ENCODE peak calls at places on chromosome 14, in four cellular contexts. Y, D, P and O are unnamed samples.

GRCh38 chr14:65922166-65922565 is 509.6 kb downstream of the FUT8 start:
- DNase-seq in D (no peak), Y (no peak), P (no peak), O (no peak)

GRCh38 chr14:24064091-24064795 is 7.1 kb upstream of the CPNE6 start:
- DNase-seq in D (no peak), Y (no peak), P (no peak), O (no peak)

GRCh38 chr14:67541448-67542387 is 8.6 kb downstream of the PLEKHH1 start:
- DNase-seq in P (no peak), Y (no peak), D (no peak), O (no peak)

GRCh38 chr14:22163051-22163450 is 426.0 kb downstream of the DAD1 start:
- DNase-seq in Y (no peak), D (peak; percentile 45), P (no peak), O (no peak)

GRCh38 chr14:69263364-69263763 is 3.4 kb downstream of the GALNT16 start:
- DNase-seq in Y (no peak), D (peak; percentile 93), P (peak; percentile 55), O (peak; percentile 42)

GRCh38 chr14:74875941-74876913 is at the start of gene PROX2:
- DNase-seq in D (no peak), P (no peak), Y (no peak), O (no peak)

GRCh38 chr14:94936411-94936892 is 166.5 kb upstream of the GSC start:
- DNase-seq in P (no peak), D (no peak), Y (peak; percentile 72), O (peak; percentile 76)

GRCh38 chr14:100898935-100899840 is 4.3 kb downstream of the RTL1 start:
- DNase-seq in P (no peak), D (no peak), Y (no peak), O (no peak)

GRCh38 chr14:50342211-50343080 is 30.3 kb downstream of the DMAC2L start:
- DNase-seq in Y (peak; percentile 70), D (peak; percentile 71), P (peak; percentile 21), O (peak; percentile 58)
- H3K4me3 ChIP-seq in Y (peak overlapping the region; percentile 24), D (peak overlapping the region; percentile 6), P (peak overlapping the region; percentile 36), O (peak overlapping the region; percentile 38)

DNA sequence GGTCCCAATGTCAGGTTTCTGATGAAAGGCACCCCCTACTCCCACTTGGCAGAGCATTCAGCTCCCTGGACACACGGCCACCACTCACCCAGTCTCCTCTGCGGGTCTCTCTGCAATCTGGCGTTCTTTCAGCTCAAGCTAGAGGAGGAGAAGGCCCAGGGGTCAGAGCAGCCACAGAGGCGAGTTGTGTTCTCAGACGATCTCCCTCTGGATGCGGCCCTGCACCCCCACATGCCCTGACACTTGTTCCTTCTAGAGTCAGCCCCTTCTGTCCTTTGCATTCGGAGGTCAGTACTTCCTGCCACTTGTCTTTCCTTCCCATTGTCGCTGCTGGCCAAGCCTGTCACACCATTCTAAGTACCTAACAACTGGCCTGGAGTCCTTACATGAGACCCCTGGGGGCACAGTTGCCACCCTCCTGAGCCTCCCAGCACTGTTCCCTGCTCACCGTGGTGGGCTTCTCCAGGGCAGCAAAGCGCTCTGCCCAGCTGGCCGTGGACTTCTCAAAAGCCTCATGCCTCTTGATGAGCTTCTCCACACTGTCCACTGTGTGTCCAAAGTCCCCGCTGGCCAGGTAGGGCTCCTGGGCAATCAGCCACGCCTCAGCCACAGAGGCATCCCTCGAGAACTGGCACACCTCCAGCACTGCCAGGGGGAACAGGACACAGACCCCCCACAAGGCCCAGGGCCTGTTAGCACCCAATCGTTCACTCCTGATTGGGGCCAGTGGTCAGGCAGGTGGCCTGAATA is 63.2 kb downstream of the PLEKHG3 start:
- DNase-seq in Y (no peak), D (no peak), P (no peak), O (no peak)
- TF ChIP-seq POLR2A in Y (no peak), D (no peak), P (no peak), O (no peak)

DNA sequence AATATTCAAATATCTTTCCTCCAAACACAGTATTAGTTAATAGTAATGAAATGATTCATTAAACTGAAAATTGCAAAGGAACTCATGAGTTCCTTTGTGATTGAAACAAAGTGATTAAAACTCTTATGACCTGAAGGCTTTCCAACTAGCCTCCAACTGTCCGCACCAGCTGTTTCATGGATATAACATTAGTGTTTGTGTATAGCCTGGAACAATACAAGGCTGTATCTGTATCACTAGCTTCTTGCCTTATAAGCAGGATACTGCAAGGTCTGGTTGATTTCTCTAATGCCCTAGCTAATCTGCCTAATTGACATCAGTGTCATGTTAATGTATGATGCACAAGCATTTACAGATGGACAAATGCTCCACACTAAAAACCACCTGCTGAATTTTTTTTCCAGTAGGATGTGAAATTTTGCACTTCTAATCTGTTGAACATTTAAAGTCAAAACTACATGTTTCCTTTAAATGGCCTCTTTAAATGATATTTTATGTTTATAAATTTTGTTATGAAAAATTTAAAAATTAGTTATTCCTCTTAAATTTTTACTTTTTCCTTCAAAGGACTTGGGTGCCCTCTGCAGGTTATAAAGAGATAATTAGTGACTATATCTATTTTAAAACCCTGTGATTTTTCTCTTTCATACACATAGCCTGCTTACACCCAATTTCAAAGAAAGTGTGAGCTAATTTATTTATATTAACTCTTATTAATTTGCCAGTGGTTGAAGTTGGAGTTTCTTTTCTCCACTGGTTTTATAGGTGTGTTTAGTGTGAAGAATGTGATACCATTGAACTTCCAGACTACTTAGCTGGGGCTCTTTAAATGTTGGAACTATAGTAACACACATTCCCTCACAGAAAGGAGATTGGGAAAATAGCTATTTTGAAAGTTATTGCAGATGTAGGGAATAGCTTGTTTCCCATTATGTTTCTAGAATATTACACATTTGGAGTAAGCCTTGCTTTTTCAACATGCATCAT is 25.4 kb downstream of the AP5M1 start:
- DNase-seq in Y (no peak), P (no peak), D (peak; percentile 35), O (no peak)
- TF ChIP-seq CTCF in Y (no peak), P (peak; percentile 11), D (peak; percentile 49), O (peak; percentile 43)

GRCh38 chr14:52951730-52952481 is 1.1 kb upstream of the FERMT2 start:
- DNase-seq in P (peak; percentile 26), D (peak; percentile 80), Y (no peak), O (peak; percentile 63)
- H3K4me3 ChIP-seq in P (peak overlapping the region; percentile 98), D (peak overlapping the region; percentile 54), Y (peak overlapping the region; percentile 76), O (peak overlapping the region; percentile 94)

DNA sequence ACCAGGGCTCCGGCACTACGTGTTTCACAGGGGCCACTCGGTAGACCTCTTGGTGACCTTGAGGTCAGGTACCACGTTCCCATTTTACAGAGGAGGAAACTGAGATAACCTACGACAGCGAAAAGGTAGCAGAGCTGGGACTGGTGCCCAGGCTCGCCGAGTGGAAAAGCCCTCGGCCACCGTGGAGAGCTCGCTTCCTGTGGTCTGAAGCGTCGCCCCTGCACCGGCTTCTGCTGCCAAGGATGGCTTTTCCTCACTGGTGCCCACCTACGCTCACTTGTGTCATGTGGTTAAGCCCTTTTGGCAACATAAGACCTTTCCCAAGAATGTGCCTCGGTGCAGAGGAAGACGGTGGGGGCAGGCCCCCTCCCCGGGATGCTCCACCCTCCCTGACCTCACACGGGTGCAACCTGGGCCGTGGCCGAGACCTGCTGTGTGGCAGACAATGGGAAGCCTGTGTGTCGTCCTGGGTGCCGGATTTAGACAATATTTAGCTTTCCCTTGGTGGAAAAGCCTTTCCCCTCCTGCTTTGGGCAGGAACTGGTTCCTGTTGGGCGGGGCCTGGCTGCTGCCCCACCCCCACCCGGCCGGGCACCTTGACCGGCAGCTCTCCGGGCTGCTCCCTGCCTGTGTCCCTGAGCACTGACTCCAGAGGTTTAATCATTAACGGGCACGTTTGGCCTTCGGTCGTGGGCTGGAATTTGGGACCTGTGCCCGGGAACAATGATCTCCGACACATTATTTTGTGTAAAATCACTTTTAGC is 32.4 kb upstream of the PPP1R13B start:
- DNase-seq in P (no peak), D (no peak), Y (peak; percentile 71), O (no peak)
- TF ChIP-seq POLR2A in P (no peak), D (no peak), Y (no peak), O (no peak)

GRCh38 chr14:37888234-37888633 is 292.8 kb downstream of the TTC6 start:
- DNase-seq in D (no peak), Y (no peak), P (no peak), O (no peak)
- TF ChIP-seq CTCF in D (no peak), Y (no peak), P (no peak), O (no peak)

GRCh38 chr14:37197421-37198272 is at the start of gene MIPOL1:
- DNase-seq in Y (peak; percentile 88), P (peak; percentile 59), D (peak; percentile 90), O (peak; percentile 83)
- H3K4me3 ChIP-seq in Y (peak within 1 kb of the TSS; percentile 50), P (peak within 1 kb of the TSS; percentile 75), D (peak within 1 kb of the TSS; percentile 67), O (peak within 1 kb of the TSS; percentile 90)